ENCODE peak calls at places on chromosomes 3 and 15, in four cellular contexts. V, N, A and R are unnamed samples.

GRCh38 chr3:69803871-69804270 is 64.6 kb downstream of the MITF start:
- DNase-seq in V (no peak), A (no peak), N (no peak), R (no peak)

GRCh38 chr3:170614214-170614966 is 28.5 kb upstream of the SLC7A14 start:
- DNase-seq in V (no peak), A (no peak), N (peak), R (peak)

GRCh38 chr3:126147932-126148683 is 32.3 kb downstream of the ALDH1L1 start:
- DNase-seq in A (no peak), V (no peak), N (no peak), R (no peak)

GRCh38 chr15:52496776-52497470 is 31.8 kb downstream of the MYO5A start:
- DNase-seq in A (no peak), N (peak), V (peak), R (peak)

GRCh38 chr15:52559583-52559982 is 9.2 kb downstream of the ARPP19 start:
- DNase-seq in V (peak), A (no peak), N (no peak), R (no peak)

GRCh38 chr15:95174281-95174680 is 942.9 kb downstream of the MCTP2 start:
- DNase-seq in V (no peak), A (no peak), N (no peak), R (no peak)

GRCh38 chr15:91100561-91101355 is 701 bp downstream of the SV2B start:
- DNase-seq in N (no peak), V (no peak), A (peak), R (no peak)

GRCh38 chr15:33007295-33007855 is 187.1 kb downstream of the FMN1 start:
- DNase-seq in A (no peak), N (peak), V (no peak), R (no peak)

GRCh38 chr3:61417352-61417751 is 144.0 kb upstream of the PTPRG start:
- DNase-seq in V (no peak), A (no peak), N (peak), R (no peak)

GRCh38 chr3:13867727-13868126 is 12.1 kb downstream of the WNT7A start:
- DNase-seq in A (no peak), V (no peak), N (no peak), R (no peak)

GRCh38 chr3:31947671-31948091 is 33.4 kb downstream of the OSBPL10 start:
- DNase-seq in N (no peak), A (peak), V (no peak), R (no peak)

GRCh38 chr3:186826316-186826977 is 16.1 kb upstream of the ADIPOQ start:
- DNase-seq in N (no peak), V (no peak), A (peak), R (no peak)

GRCh38 chr15:78663703-78664102 is 22.7 kb upstream of the CHRNB4 start:
- DNase-seq in A (no peak), V (no peak), N (no peak), R (no peak)

GRCh38 chr3:37591130-37591865 is 270.4 kb upstream of the CTDSPL start:
- DNase-seq in A (no peak), N (no peak), V (no peak), R (no peak)

GRCh38 chr3:176514297-176514696 is 683.0 kb downstream of the TBL1XR1 start:
- DNase-seq in N (peak), A (peak), V (peak), R (peak)

GRCh38 chr3:42120866-42121265 is 29.7 kb downstream of the TRAK1 start:
- DNase-seq in V (no peak), A (no peak), N (peak), R (no peak)

GRCh38 chr3:35383719-35384555 is 255.4 kb upstream of the ARPP21 start:
- DNase-seq in A (no peak), N (peak), V (no peak), R (no peak)

GRCh38 chr3:139157161-139157932 is 112.7 kb upstream of the PRR23C start:
- DNase-seq in N (no peak), V (no peak), A (no peak), R (no peak)

GRCh38 chr3:160641675-160642330 is 35.2 kb upstream of the ARL14 start:
- DNase-seq in N (peak), A (no peak), V (no peak), R (no peak)

GRCh38 chr3:133328373-133328772 is 71.5 kb upstream of the BFSP2 start:
- DNase-seq in A (no peak), N (no peak), V (no peak), R (no peak)